ENCODE peak calls at places on chromosomes 2 and 18, in four cellular contexts. One of them, this sample, is unnamed.

GRCh38 chr2:215664847-215665525 is 229.1 kb upstream of the FN1 start:
- DNase-seq in breast epithelium: no peak
- DNase-seq in lower lobe of right lung: no peak
- DNase-seq in IMR-90: peak
- DNase-seq in this sample: no peak

GRCh38 chr2:60007666-60008065 is 545.8 kb downstream of the BCL11A start:
- DNase-seq in breast epithelium: no peak
- DNase-seq in lower lobe of right lung: no peak
- DNase-seq in IMR-90: no peak
- DNase-seq in this sample: no peak

GRCh38 chr2:157838442-157839161 is 37.5 kb downstream of the ACVR1 start:
- DNase-seq in breast epithelium: no peak
- DNase-seq in lower lobe of right lung: no peak
- DNase-seq in IMR-90: peak
- DNase-seq in this sample: peak

GRCh38 chr2:96715658-96716057 is 24.2 kb downstream of the LMAN2L start:
- DNase-seq in breast epithelium: no peak
- DNase-seq in lower lobe of right lung: no peak
- DNase-seq in IMR-90: peak
- DNase-seq in this sample: no peak

GRCh38 chr2:75560768-75561565 is at the start of gene EVA1A:
- DNase-seq in breast epithelium: no peak
- DNase-seq in lower lobe of right lung: peak
- DNase-seq in IMR-90: peak
- DNase-seq in this sample: no peak

GRCh38 chr2:48248251-48248933 is 281.6 kb upstream of the STON1 start:
- DNase-seq in breast epithelium: no peak
- DNase-seq in lower lobe of right lung: no peak
- DNase-seq in IMR-90: peak
- DNase-seq in this sample: no peak

GRCh38 chr2:224973112-224974016 is 68.9 kb downstream of the DOCK10 start:
- DNase-seq in breast epithelium: no peak
- DNase-seq in lower lobe of right lung: no peak
- DNase-seq in IMR-90: no peak
- DNase-seq in this sample: no peak

GRCh38 chr18:77207540-77207939 is 42.1 kb upstream of the GALR1 start:
- DNase-seq in breast epithelium: no peak
- DNase-seq in lower lobe of right lung: peak
- DNase-seq in IMR-90: peak
- DNase-seq in this sample: peak

GRCh38 chr18:51448949-51449348 is 251.5 kb upstream of the MEX3C start:
- DNase-seq in breast epithelium: no peak
- DNase-seq in lower lobe of right lung: no peak
- DNase-seq in IMR-90: no peak
- DNase-seq in this sample: no peak

GRCh38 chr2:205706769-205707375 is 24.6 kb downstream of the NRP2 start:
- DNase-seq in breast epithelium: no peak
- DNase-seq in lower lobe of right lung: peak
- DNase-seq in IMR-90: peak
- DNase-seq in this sample: no peak

GRCh38 chr2:113342650-113343049 is 63.9 kb upstream of the PAX8 start:
- DNase-seq in breast epithelium: no peak
- DNase-seq in lower lobe of right lung: peak
- DNase-seq in IMR-90: no peak
- DNase-seq in this sample: no peak

GRCh38 chr2:19351914-19352697 is 6.3 kb downstream of the OSR1 start:
- DNase-seq in breast epithelium: no peak
- DNase-seq in lower lobe of right lung: no peak
- DNase-seq in IMR-90: no peak
- DNase-seq in this sample: no peak

GRCh38 chr2:136375017-136375901 is 257.3 kb upstream of the CXCR4 start:
- DNase-seq in breast epithelium: no peak
- DNase-seq in lower lobe of right lung: no peak
- DNase-seq in IMR-90: no peak
- DNase-seq in this sample: no peak

GRCh38 chr2:84548303-84548702 is 32.0 kb downstream of the DNAH6 start:
- DNase-seq in breast epithelium: no peak
- DNase-seq in lower lobe of right lung: no peak
- DNase-seq in IMR-90: no peak
- DNase-seq in this sample: no peak

GRCh38 chr2:101699191-101699938 is 1.9 kb downstream of the MAP4K4 start:
- DNase-seq in breast epithelium: no peak
- DNase-seq in lower lobe of right lung: no peak
- DNase-seq in IMR-90: no peak
- DNase-seq in this sample: no peak

GRCh38 chr2:152564754-152565551 is 152.3 kb downstream of the PRPF40A start:
- DNase-seq in breast epithelium: no peak
- DNase-seq in lower lobe of right lung: no peak
- DNase-seq in IMR-90: no peak
- DNase-seq in this sample: no peak

GRCh38 chr18:11040823-11041712 is 108.3 kb downstream of the PIEZO2 start:
- DNase-seq in breast epithelium: no peak
- DNase-seq in lower lobe of right lung: no peak
- DNase-seq in IMR-90: peak
- DNase-seq in this sample: no peak

GRCh38 chr2:43170733-43171101 is 55.7 kb downstream of the ZFP36L2 start:
- DNase-seq in breast epithelium: no peak
- DNase-seq in lower lobe of right lung: no peak
- DNase-seq in IMR-90: no peak
- DNase-seq in this sample: no peak

GRCh38 chr2:157995117-157995516 is 106.6 kb upstream of the UPP2 start:
- DNase-seq in breast epithelium: no peak
- DNase-seq in lower lobe of right lung: no peak
- DNase-seq in IMR-90: no peak
- DNase-seq in this sample: no peak

GRCh38 chr18:61554117-61554776 is 221.0 kb downstream of the CDH20 start:
- DNase-seq in breast epithelium: no peak
- DNase-seq in lower lobe of right lung: peak
- DNase-seq in IMR-90: no peak
- DNase-seq in this sample: no peak

GRCh38 chr2:54262015-54262765 is 6.2 kb upstream of the TSPYL6 start:
- DNase-seq in breast epithelium: no peak
- DNase-seq in lower lobe of right lung: no peak
- DNase-seq in IMR-90: peak
- DNase-seq in this sample: no peak

GRCh38 chr2:217551229-217551909 is 451.4 kb downstream of the TNS1 start:
- DNase-seq in breast epithelium: no peak
- DNase-seq in lower lobe of right lung: no peak
- DNase-seq in IMR-90: peak
- DNase-seq in this sample: no peak

GRCh38 chr18:66548747-66549146 is 55.1 kb downstream of the CDH19 start:
- DNase-seq in breast epithelium: no peak
- DNase-seq in lower lobe of right lung: no peak
- DNase-seq in IMR-90: no peak
- DNase-seq in this sample: no peak

GRCh38 chr2:217316743-217317142 is 456.9 kb upstream of the TNP1 start:
- DNase-seq in breast epithelium: no peak
- DNase-seq in lower lobe of right lung: no peak
- DNase-seq in IMR-90: peak
- DNase-seq in this sample: no peak

GRCh38 chr18:27627927-27628326 is 442.8 kb upstream of the CHST9 start:
- DNase-seq in breast epithelium: no peak
- DNase-seq in lower lobe of right lung: no peak
- DNase-seq in IMR-90: no peak
- DNase-seq in this sample: no peak
- TF ChIP-seq CTCF in breast epithelium: no peak
- TF ChIP-seq CTCF in lower lobe of right lung: no peak
- TF ChIP-seq CTCF in IMR-90: no peak
- TF ChIP-seq CTCF in this sample: no peak

GRCh38 chr2:173401716-173402326 is 47.1 kb downstream of the CDCA7 start:
- DNase-seq in breast epithelium: no peak
- DNase-seq in lower lobe of right lung: no peak
- DNase-seq in IMR-90: peak
- DNase-seq in this sample: no peak

GRCh38 chr2:173400760-173401159 is 46.1 kb downstream of the CDCA7 start:
- DNase-seq in breast epithelium: no peak
- DNase-seq in lower lobe of right lung: no peak
- DNase-seq in IMR-90: no peak
- DNase-seq in this sample: no peak

GRCh38 chr2:173405171-173405750 is 50.6 kb downstream of the CDCA7 start:
- DNase-seq in breast epithelium: no peak
- DNase-seq in lower lobe of right lung: no peak
- DNase-seq in IMR-90: no peak
- DNase-seq in this sample: no peak

GRCh38 chr2:173399229-173399628 is 44.6 kb downstream of the CDCA7 start:
- DNase-seq in breast epithelium: no peak
- DNase-seq in lower lobe of right lung: no peak
- DNase-seq in IMR-90: no peak
- DNase-seq in this sample: no peak

GRCh38 chr2:173402405-173402974 is 47.8 kb downstream of the CDCA7 start:
- DNase-seq in breast epithelium: peak
- DNase-seq in lower lobe of right lung: peak
- DNase-seq in IMR-90: peak
- DNase-seq in this sample: peak
- H3K4me3 ChIP-seq in breast epithelium: no peak
- H3K4me3 ChIP-seq in lower lobe of right lung: no peak
- H3K4me3 ChIP-seq in IMR-90: no peak
- H3K4me3 ChIP-seq in this sample: peak

GRCh38 chr2:204643326-204643725 is 98.1 kb downstream of the PARD3B start:
- DNase-seq in breast epithelium: no peak
- DNase-seq in lower lobe of right lung: no peak
- DNase-seq in IMR-90: peak
- DNase-seq in this sample: no peak
- H3K27ac ChIP-seq in breast epithelium: no peak
- H3K27ac ChIP-seq in lower lobe of right lung: no peak
- H3K27ac ChIP-seq in IMR-90: no peak
- H3K27ac ChIP-seq in this sample: no peak

DNA sequence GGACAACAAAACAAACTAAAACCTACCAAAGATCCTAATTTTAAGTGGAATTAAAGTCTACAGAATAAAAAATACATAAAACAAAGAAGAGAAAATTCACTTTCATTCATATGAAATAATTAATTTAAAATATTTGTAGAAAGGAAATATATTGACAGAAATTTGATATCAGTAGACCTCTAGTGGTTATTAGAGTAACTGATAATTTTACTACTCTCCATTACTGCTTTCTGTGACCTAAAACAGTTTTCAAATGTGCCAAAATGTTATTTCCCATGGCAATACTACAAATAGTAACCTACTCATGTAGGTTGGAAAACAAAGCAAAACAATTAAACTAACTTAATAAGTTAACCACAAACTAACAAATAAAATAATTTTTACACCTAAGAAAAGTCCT is 147.1 kb downstream of the NOL4 start:
- DNase-seq in breast epithelium: no peak
- DNase-seq in lower lobe of right lung: no peak
- DNase-seq in IMR-90: no peak
- DNase-seq in this sample: no peak
- TF ChIP-seq CTCF in breast epithelium: no peak
- TF ChIP-seq CTCF in lower lobe of right lung: no peak
- TF ChIP-seq CTCF in IMR-90: no peak
- TF ChIP-seq CTCF in this sample: no peak

DNA sequence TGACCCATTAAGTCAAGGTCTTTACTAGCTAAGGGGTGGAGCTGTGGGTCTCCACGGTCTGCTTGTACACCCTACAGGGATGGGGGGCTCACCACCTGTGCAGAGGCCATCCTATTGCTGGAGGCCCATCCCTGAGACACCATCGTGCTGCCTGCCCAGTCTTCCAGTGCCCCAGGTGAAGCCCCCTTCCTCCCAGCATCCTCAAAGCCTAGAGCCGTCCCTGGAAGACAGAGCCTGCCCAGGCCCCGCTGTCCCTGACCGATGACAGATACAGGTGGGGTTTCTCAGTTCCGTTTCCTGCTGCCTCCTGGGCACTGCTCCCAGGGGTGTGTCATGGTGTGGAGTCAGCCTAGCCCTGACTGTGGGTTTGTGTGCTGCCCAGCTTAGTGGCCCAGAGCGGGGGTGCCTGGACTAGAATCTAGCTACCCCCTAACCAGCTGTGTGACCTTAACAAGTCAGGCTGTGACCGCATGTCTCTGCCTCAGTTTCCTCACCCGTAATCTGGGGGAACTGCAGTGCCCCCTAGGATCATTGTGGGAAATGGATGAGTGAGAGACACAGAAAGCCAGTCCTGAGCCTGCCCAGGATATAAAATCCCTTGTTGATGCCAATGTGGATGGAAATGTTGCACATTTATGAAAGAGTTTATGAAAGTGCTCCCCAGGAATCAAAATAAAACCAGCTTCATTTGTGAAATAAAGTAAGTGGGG is 2.0 kb downstream of the OTOS start:
- DNase-seq in breast epithelium: peak
- DNase-seq in lower lobe of right lung: peak
- DNase-seq in IMR-90: peak
- DNase-seq in this sample: no peak
- H3K4me3 ChIP-seq in breast epithelium: no peak
- H3K4me3 ChIP-seq in lower lobe of right lung: no peak
- H3K4me3 ChIP-seq in IMR-90: no peak
- H3K4me3 ChIP-seq in this sample: no peak

DNA sequence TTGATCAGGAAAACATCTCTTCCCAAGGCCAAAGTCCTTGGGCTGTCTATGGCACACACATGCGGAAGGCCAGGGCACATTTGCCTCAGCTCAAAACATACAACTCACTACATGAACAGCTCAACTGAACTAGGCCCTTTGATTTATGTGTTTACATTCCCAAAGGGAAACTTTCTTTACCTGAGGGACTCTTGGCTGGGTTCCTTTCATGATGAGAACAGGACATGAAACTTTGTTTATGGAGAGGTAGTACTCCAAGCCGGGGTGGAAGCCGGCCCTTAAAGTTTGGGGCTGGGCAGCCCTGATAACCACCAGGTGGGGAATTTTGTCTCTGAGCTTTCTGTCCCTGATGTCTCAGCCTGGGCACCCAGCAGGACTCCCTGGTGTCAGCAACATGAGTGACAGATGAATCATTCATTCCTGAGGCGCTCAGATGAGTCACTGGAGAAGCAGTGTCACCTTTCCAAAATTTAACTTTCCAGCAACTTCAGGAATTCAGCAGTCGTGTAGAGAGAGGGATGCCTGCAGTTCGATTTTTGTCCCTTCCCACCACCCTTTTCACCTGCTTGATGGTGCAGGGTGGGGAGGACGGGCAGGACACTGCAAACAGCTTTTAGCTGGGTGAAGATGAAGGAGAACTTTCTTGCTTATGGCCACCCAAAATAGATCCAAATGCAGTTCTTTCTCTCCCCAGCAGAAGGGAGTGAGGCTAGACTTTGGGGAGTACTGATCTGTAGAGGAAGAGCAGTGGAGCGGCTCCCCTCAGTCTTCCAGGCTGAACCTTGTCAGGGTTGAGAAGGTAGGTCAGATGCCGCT is 331.6 kb downstream of the DYSF start:
- DNase-seq in breast epithelium: no peak
- DNase-seq in lower lobe of right lung: no peak
- DNase-seq in IMR-90: peak
- DNase-seq in this sample: no peak
- H3K27ac ChIP-seq in breast epithelium: no peak
- H3K27ac ChIP-seq in lower lobe of right lung: no peak
- H3K27ac ChIP-seq in IMR-90: no peak
- H3K27ac ChIP-seq in this sample: no peak

GRCh38 chr2:197851451-197851850 is 47.1 kb downstream of the PLCL1 start:
- DNase-seq in breast epithelium: no peak
- DNase-seq in lower lobe of right lung: no peak
- DNase-seq in IMR-90: peak
- DNase-seq in this sample: no peak
- TF ChIP-seq CTCF in breast epithelium: no peak
- TF ChIP-seq CTCF in lower lobe of right lung: no peak
- TF ChIP-seq CTCF in IMR-90: peak
- TF ChIP-seq CTCF in this sample: no peak

This sample was measured in thoracic aorta.